ENCODE peak calls at places on chromosomes 12 and 14, in six cellular contexts. One of them, this sample, is unnamed.

GRCh38 chr12:4894019-4894418 is 15.7 kb upstream of the KCNA1 start:
- DNase-seq in activated effector memory CD4-positive, alpha-beta T cell treated with Interleukin-2 at 50 U/mL for 16 hours: no peak
- DNase-seq in kidney tubule cell: no peak
- DNase-seq in RCC 7860: no peak
- DNase-seq in stomach: no peak
- DNase-seq in head of caudate nucleus: no peak
- DNase-seq in this sample: no peak

GRCh38 chr12:110661337-110661972 is 27.5 kb downstream of the HVCN1 start:
- DNase-seq in head of caudate nucleus: no peak
- DNase-seq in kidney tubule cell: no peak
- DNase-seq in stomach: peak
- DNase-seq in activated effector memory CD4-positive, alpha-beta T cell treated with Interleukin-2 at 50 U/mL for 16 hours: no peak
- DNase-seq in RCC 7860: no peak
- DNase-seq in this sample: no peak

GRCh38 chr14:92099802-92100201 is 6.6 kb downstream of the ATXN3 start:
- DNase-seq in head of caudate nucleus: no peak
- DNase-seq in activated effector memory CD4-positive, alpha-beta T cell treated with Interleukin-2 at 50 U/mL for 16 hours: no peak
- DNase-seq in stomach: no peak
- DNase-seq in kidney tubule cell: no peak
- DNase-seq in RCC 7860: no peak
- DNase-seq in this sample: no peak

GRCh38 chr12:132639996-132640520 is 21.5 kb downstream of the P2RX2 start:
- DNase-seq in activated effector memory CD4-positive, alpha-beta T cell treated with Interleukin-2 at 50 U/mL for 16 hours: no peak
- DNase-seq in head of caudate nucleus: no peak
- DNase-seq in RCC 7860: no peak
- DNase-seq in kidney tubule cell: no peak
- DNase-seq in stomach: no peak
- DNase-seq in this sample: no peak

GRCh38 chr12:51246254-51246853 is 7.7 kb downstream of the DAZAP2 start:
- DNase-seq in RCC 7860: peak
- DNase-seq in head of caudate nucleus: no peak
- DNase-seq in kidney tubule cell: peak
- DNase-seq in stomach: no peak
- DNase-seq in activated effector memory CD4-positive, alpha-beta T cell treated with Interleukin-2 at 50 U/mL for 16 hours: no peak
- DNase-seq in this sample: peak

GRCh38 chr12:38124247-38125012 is 192.1 kb upstream of the ALG10B start:
- DNase-seq in stomach: peak
- DNase-seq in kidney tubule cell: peak
- DNase-seq in activated effector memory CD4-positive, alpha-beta T cell treated with Interleukin-2 at 50 U/mL for 16 hours: no peak
- DNase-seq in RCC 7860: peak
- DNase-seq in head of caudate nucleus: no peak
- DNase-seq in this sample: no peak

GRCh38 chr12:132487311-132487741 is 2.6 kb upstream of the FBRSL1 start:
- DNase-seq in head of caudate nucleus: no peak
- DNase-seq in stomach: no peak
- DNase-seq in RCC 7860: no peak
- DNase-seq in activated effector memory CD4-positive, alpha-beta T cell treated with Interleukin-2 at 50 U/mL for 16 hours: no peak
- DNase-seq in kidney tubule cell: no peak
- DNase-seq in this sample: no peak

GRCh38 chr14:61573748-61574513 is 121.4 kb upstream of the HIF1A start:
- DNase-seq in stomach: no peak
- DNase-seq in kidney tubule cell: peak
- DNase-seq in activated effector memory CD4-positive, alpha-beta T cell treated with Interleukin-2 at 50 U/mL for 16 hours: no peak
- DNase-seq in RCC 7860: peak
- DNase-seq in head of caudate nucleus: no peak
- DNase-seq in this sample: no peak

GRCh38 chr12:109735051-109735521 is 21.5 kb downstream of the FAM222A start:
- DNase-seq in kidney tubule cell: no peak
- DNase-seq in RCC 7860: no peak
- DNase-seq in head of caudate nucleus: peak
- DNase-seq in activated effector memory CD4-positive, alpha-beta T cell treated with Interleukin-2 at 50 U/mL for 16 hours: no peak
- DNase-seq in stomach: peak
- DNase-seq in this sample: no peak

GRCh38 chr14:100106661-100107112 is 41.5 kb downstream of the EVL start:
- DNase-seq in stomach: no peak
- DNase-seq in head of caudate nucleus: no peak
- DNase-seq in kidney tubule cell: peak
- DNase-seq in activated effector memory CD4-positive, alpha-beta T cell treated with Interleukin-2 at 50 U/mL for 16 hours: no peak
- DNase-seq in RCC 7860: no peak
- DNase-seq in this sample: no peak

GRCh38 chr14:95445676-95446075 is 70.8 kb downstream of the SYNE3 start:
- DNase-seq in RCC 7860: no peak
- DNase-seq in stomach: no peak
- DNase-seq in head of caudate nucleus: no peak
- DNase-seq in activated effector memory CD4-positive, alpha-beta T cell treated with Interleukin-2 at 50 U/mL for 16 hours: no peak
- DNase-seq in kidney tubule cell: no peak
- DNase-seq in this sample: no peak

This sample was measured in A172.